ENCODE peak calls at places on chromosomes 4 and X, in four cellular contexts. E, W, S and F are unnamed samples.

GRCh38 chr4:24885342-24885741 is 27.5 kb downstream of the CCDC149 start:
- DNase-seq in E (no peak), S (no peak), W (no peak), F (no peak)

GRCh38 chrX:78964598-78964997 is 19.4 kb downstream of the P2RY10 start:
- DNase-seq in E (no peak), S (no peak), W (no peak), F (no peak)

GRCh38 chrX:119488749-119489148 is 20.5 kb downstream of the SLC25A5 start:
- DNase-seq in S (no peak), E (no peak), W (no peak), F (no peak)

GRCh38 chr4:19698961-19699360 is 552.7 kb upstream of the SLIT2 start:
- DNase-seq in S (no peak), E (no peak), W (no peak), F (no peak)

GRCh38 chr4:118826723-118827444 is 9.0 kb downstream of the SEC24D start:
- DNase-seq in W (no peak), S (no peak), E (no peak), F (no peak)

GRCh38 chrX:111040377-111041017 is 55.5 kb upstream of the PAK3 start:
- DNase-seq in E (no peak), W (no peak), S (no peak), F (no peak)

GRCh38 chrX:23854945-23855344 is 52.8 kb downstream of the APOO start:
- DNase-seq in S (no peak), E (no peak), W (no peak), F (no peak)

GRCh38 chr4:154082760-154083530 is 294.1 kb upstream of the SFRP2 start:
- DNase-seq in S (peak; percentile 80), W (no peak), E (no peak), F (no peak)

GRCh38 chr4:73944061-73944875 is 37.6 kb downstream of the PF4 start:
- DNase-seq in W (no peak), E (peak; percentile 15), S (peak; percentile 47), F (no peak)

GRCh38 chr4:122739174-122739573 is 6.7 kb downstream of the BBS12 start:
- DNase-seq in W (no peak), S (no peak), E (no peak), F (no peak)

GRCh38 chrX:130171446-130172126 is at the start of gene RAB33A:
- DNase-seq in W (peak; percentile 20), E (peak; percentile 18), S (peak; percentile 41), F (no peak)

GRCh38 chrX:53284684-53285447 is 3.5 kb upstream of the IQSEC2 start:
- DNase-seq in S (peak; percentile 68), W (peak; percentile 25), E (peak; percentile 56), F (peak; percentile 60)

GRCh38 chr4:84938316-84938715 is 28.2 kb downstream of the WDFY3 start:
- DNase-seq in W (no peak), S (no peak), E (no peak), F (no peak)

GRCh38 chrX:20487227-20487626 is 220.5 kb upstream of the RPS6KA3 start:
- DNase-seq in W (no peak), S (no peak), E (no peak), F (no peak)

GRCh38 chr4:64144994-64145393 is 264.3 kb downstream of the TECRL start:
- DNase-seq in S (no peak), W (no peak), E (no peak), F (no peak)

GRCh38 chr4:73068496-73069337 is 799 bp downstream of the COX18 start:
- DNase-seq in E (no peak), S (no peak), W (no peak), F (no peak)

DNA sequence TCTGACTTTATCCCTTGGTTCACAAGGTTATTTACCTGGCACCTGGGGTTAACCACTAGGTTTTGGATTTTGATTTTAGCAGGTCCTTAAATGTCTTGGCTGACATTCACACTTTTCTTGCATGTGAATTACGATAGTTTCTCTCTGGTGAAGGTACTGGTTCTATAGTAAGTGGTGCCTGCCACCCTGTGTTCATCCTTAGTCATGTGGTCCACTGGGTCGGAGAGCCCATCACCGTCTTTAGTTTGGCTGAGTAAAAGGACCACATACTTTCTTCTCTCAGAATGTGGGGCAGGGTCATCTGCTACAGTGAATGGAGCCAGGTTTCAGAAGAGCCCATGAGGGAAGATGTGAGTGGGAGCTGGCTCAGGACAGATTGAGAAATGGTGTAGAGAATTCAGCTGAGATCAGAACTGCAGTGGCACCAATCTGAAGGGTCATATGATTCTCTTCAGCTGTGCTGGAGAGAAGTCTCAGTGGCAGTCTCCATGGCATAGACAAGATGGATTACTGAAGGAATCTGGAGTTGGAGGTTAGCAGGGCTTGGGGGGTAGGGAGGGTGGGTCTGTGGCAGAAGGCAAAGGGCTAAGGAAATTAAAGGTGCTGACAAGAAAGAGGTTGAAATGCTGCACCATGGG is 310.4 kb downstream of the GPAT3 start:
- DNase-seq in S (no peak), E (no peak), W (no peak), F (no peak)
- TF ChIP-seq CTCF in S (no peak), E (peak; percentile 54), W (no peak), F (no peak)

GRCh38 chrX:21839334-21840198 is at the start of gene MBTPS2:
- DNase-seq in W (peak; percentile 75), E (peak; percentile 80), S (peak; percentile 79), F (peak; percentile 82)
- TF ChIP-seq CTCF in W (no peak), E (no peak), S (peak; percentile 40), F (no peak)

GRCh38 chr4:108180513-108180912 is 11.8 kb upstream of the LEF1 start:
- DNase-seq in S (no peak), E (no peak), W (no peak), F (no peak)

GRCh38 chr4:108175966-108176365 is 7.2 kb upstream of the LEF1 start:
- DNase-seq in S (no peak), W (no peak), E (no peak), F (no peak)

GRCh38 chr4:108181704-108182103 is 13.0 kb upstream of the LEF1 start:
- DNase-seq in E (no peak), W (no peak), S (no peak), F (no peak)
- TF ChIP-seq CTCF in E (peak; percentile 13), W (no peak), S (peak; percentile 40), F (no peak)

GRCh38 chr4:3397128-3397527 is 44.6 kb upstream of the HGFAC start:
- DNase-seq in S (no peak), E (no peak), W (no peak), F (no peak)

GRCh38 chr4:3401436-3402171 is 40.2 kb upstream of the HGFAC start:
- DNase-seq in W (no peak), E (no peak), S (no peak), F (no peak)

GRCh38 chr4:3396611-3397010 is 45.2 kb upstream of the HGFAC start:
- DNase-seq in S (no peak), W (no peak), E (no peak), F (no peak)

GRCh38 chr4:3402409-3403103 is 39.2 kb upstream of the HGFAC start:
- DNase-seq in S (no peak), E (peak; percentile 39), W (no peak), F (no peak)

GRCh38 chr4:3399277-3400194 is 42.2 kb upstream of the HGFAC start:
- DNase-seq in S (no peak), W (no peak), E (peak; percentile 21), F (no peak)
- TF ChIP-seq CTCF in S (no peak), W (no peak), E (no peak), F (no peak)

DNA sequence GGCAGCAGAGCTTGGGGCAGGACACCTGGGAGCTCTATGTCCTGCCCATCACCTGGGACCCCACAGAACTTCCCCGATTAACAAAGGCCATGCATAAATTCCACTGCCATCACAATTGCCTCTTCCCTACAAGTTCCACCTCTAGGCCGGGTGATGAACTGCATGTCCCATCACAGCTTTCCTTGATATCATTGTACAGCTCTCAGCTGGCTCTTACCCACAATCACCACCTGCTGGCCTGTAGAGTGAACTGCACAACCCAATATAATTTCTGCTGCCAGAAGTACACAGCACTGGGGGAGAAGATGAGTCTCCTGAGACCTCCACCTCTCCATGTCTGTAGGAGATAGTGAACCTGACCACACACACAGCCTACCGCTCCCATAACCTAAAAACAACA is 285.0 kb upstream of the AADAT start:
- DNase-seq in S (peak; percentile 73), E (no peak), W (no peak), F (no peak)
- TF ChIP-seq CTCF in S (peak; percentile 81), E (peak; percentile 14), W (no peak), F (peak; percentile 51)

GRCh38 chrX:68831405-68832100 is 2.7 kb downstream of the EFNB1 start:
- DNase-seq in W (no peak), S (peak; percentile 26), E (no peak), F (peak; percentile 29)
- TF ChIP-seq CTCF in W (no peak), S (no peak), E (no peak), F (no peak)